ENCODE peak calls at places on chromosomes 11 and 22, in five cellular contexts. One of them, this sample, is unnamed.

GRCh38 chr11:118526688-118527087 is 586 bp upstream of the TTC36 start:
- DNase-seq in PC-9: no peak
- DNase-seq in K562: no peak
- DNase-seq in astrocyte of the spinal cord: no peak
- DNase-seq in AG09319: no peak
- DNase-seq in this sample: no peak

GRCh38 chr22:35754761-35755160 is 37.1 kb downstream of the APOL5 start:
- DNase-seq in PC-9: no peak
- DNase-seq in K562: no peak
- DNase-seq in astrocyte of the spinal cord: no peak
- DNase-seq in AG09319: no peak
- DNase-seq in this sample: no peak

GRCh38 chr11:71120346-71120963 is 131.9 kb downstream of the SHANK2 start:
- DNase-seq in PC-9: peak; percentile 57
- DNase-seq in K562: no peak
- DNase-seq in astrocyte of the spinal cord: no peak
- DNase-seq in AG09319: no peak
- DNase-seq in this sample: no peak

GRCh38 chr11:64649304-64649703 is 58.3 kb downstream of the SLC22A12 start:
- DNase-seq in PC-9: no peak
- DNase-seq in K562: peak; percentile 31
- DNase-seq in astrocyte of the spinal cord: no peak
- DNase-seq in AG09319: no peak
- DNase-seq in this sample: no peak

GRCh38 chr11:65651339-65651588 is 11.5 kb downstream of the RELA start:
- DNase-seq in PC-9: no peak
- DNase-seq in K562: no peak
- DNase-seq in astrocyte of the spinal cord: no peak
- DNase-seq in AG09319: no peak
- DNase-seq in this sample: no peak

GRCh38 chr11:76704171-76704948 is 33.8 kb upstream of the LRRC32 start:
- DNase-seq in PC-9: no peak
- DNase-seq in K562: no peak
- DNase-seq in astrocyte of the spinal cord: no peak
- DNase-seq in AG09319: no peak
- DNase-seq in this sample: no peak

GRCh38 chr11:68032003-68032402 is 1.5 kb downstream of the NDUFS8 start:
- DNase-seq in PC-9: no peak
- DNase-seq in K562: no peak
- DNase-seq in astrocyte of the spinal cord: no peak
- DNase-seq in AG09319: no peak
- DNase-seq in this sample: no peak

GRCh38 chr22:49976439-49977175 is 16.0 kb downstream of the PIM3 start:
- DNase-seq in PC-9: no peak
- DNase-seq in K562: peak; percentile 14
- DNase-seq in astrocyte of the spinal cord: no peak
- DNase-seq in AG09319: no peak
- DNase-seq in this sample: peak; percentile 21

DNA sequence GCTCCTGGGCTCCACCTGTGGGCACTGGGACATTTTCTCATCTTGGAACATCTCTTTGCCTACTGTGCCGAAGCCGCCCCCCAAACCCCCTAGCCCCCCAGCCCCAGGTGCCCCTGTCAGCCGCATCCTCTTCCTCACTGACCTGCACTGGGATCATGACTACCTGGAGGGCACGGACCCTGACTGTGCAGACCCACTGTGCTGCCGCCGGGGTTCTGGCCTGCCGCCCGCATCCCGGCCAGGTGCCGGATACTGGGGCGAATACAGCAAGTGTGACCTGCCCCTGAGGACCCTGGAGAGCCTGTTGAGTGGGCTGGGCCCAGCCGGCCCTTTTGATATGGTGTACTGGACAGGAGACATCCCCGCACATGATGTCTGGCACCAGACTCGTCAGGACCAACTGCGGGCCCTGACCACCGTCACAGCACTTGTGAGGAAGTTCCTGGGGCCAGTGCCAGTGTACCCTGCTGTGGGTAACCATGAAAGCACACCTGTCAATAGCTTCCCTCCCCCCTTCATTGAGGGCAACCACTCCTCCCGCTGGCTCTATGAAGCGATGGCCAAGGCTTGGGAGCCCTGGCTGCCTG is 1.4 kb downstream of the SMPD1 start:
- DNase-seq in PC-9: no peak
- DNase-seq in K562: no peak
- DNase-seq in astrocyte of the spinal cord: no peak
- DNase-seq in AG09319: no peak
- DNase-seq in this sample: no peak
- TF ChIP-seq CTCF in PC-9: no peak
- TF ChIP-seq CTCF in K562: no peak
- TF ChIP-seq CTCF in astrocyte of the spinal cord: no peak
- TF ChIP-seq CTCF in AG09319: no peak
- TF ChIP-seq CTCF in this sample: no peak

GRCh38 chr11:83706581-83706980 is 420.4 kb upstream of the CCDC90B start:
- DNase-seq in PC-9: peak; percentile 47
- DNase-seq in K562: no peak
- DNase-seq in astrocyte of the spinal cord: no peak
- DNase-seq in AG09319: no peak
- DNase-seq in this sample: no peak

GRCh38 chr11:83715927-83716525 is 429.9 kb upstream of the CCDC90B start:
- DNase-seq in PC-9: peak; percentile 12
- DNase-seq in K562: no peak
- DNase-seq in astrocyte of the spinal cord: no peak
- DNase-seq in AG09319: no peak
- DNase-seq in this sample: no peak

GRCh38 chr11:83709434-83709833 is 423.3 kb upstream of the CCDC90B start:
- DNase-seq in PC-9: no peak
- DNase-seq in K562: no peak
- DNase-seq in astrocyte of the spinal cord: no peak
- DNase-seq in AG09319: no peak
- DNase-seq in this sample: no peak

GRCh38 chr11:83713701-83714100 is 427.5 kb upstream of the CCDC90B start:
- DNase-seq in PC-9: no peak
- DNase-seq in K562: no peak
- DNase-seq in astrocyte of the spinal cord: peak; percentile 15
- DNase-seq in AG09319: no peak
- DNase-seq in this sample: peak; percentile 31

GRCh38 chr11:83711035-83711630 is 425.0 kb upstream of the CCDC90B start:
- DNase-seq in PC-9: peak; percentile 35
- DNase-seq in K562: no peak
- DNase-seq in astrocyte of the spinal cord: no peak
- DNase-seq in AG09319: no peak
- DNase-seq in this sample: no peak
- TF ChIP-seq CTCF in PC-9: no peak
- TF ChIP-seq CTCF in K562: no peak
- TF ChIP-seq CTCF in astrocyte of the spinal cord: no peak
- TF ChIP-seq CTCF in AG09319: no peak
- TF ChIP-seq CTCF in this sample: no peak

DNA sequence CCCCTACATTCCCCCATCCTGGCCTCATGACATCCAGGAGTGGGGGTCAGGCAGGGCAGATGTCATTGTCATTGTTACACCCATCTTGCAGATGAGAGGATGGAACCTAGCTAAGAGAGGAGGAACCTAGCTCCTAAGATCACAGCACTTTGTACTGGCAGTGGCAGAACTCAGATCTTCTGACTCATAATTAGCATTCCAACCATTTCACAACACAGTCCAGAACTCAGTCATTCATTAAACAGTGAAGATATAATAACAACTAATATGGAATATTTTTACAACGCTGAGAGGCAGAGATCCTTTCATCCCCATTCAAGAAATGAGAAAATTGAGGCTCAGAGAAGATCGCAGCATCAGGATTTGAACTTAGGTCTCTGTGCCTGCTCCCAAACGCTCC is 127.8 kb downstream of the CHST1 start:
- DNase-seq in PC-9: no peak
- DNase-seq in K562: no peak
- DNase-seq in astrocyte of the spinal cord: no peak
- DNase-seq in AG09319: no peak
- DNase-seq in this sample: no peak
- TF ChIP-seq CTCF in PC-9: no peak
- TF ChIP-seq CTCF in K562: no peak
- TF ChIP-seq CTCF in astrocyte of the spinal cord: no peak
- TF ChIP-seq CTCF in AG09319: no peak
- TF ChIP-seq CTCF in this sample: no peak

DNA sequence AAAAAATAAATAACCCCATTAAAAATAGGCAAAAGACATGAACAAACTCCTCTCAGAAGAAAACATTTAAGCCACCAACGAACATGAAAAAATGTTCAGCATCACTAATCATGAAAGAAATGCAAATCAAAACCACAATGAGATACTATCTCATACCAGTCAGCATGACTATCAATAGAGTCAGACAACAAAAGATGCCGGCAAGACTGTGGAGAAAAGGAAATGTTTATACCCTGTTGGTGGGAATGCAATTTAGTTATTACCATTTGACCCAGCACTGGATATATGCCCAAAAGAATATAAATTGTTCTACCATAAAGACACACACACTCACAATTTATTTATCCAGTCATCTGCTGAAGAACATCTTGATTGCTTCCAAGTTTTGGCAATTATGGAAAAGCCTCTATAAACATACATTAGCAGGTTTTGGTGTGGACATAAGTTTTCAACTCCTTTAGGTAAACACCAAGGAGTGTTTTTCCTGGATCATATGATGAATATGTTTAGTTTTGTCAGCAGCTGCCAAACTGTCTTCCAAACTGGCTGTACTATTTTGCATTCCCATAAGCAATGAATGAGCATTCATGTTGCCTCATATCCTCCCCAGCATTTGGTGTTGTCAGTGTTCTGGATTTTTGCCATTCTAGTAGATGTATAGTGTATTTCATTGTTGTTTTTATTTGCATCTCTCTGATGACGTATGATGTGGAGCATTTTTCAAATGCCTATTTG is 28.0 kb downstream of the OR8D1 start:
- DNase-seq in PC-9: no peak
- DNase-seq in K562: no peak
- DNase-seq in astrocyte of the spinal cord: peak; percentile 82
- DNase-seq in AG09319: peak; percentile 3
- DNase-seq in this sample: no peak
- TF ChIP-seq CTCF in PC-9: no peak
- TF ChIP-seq CTCF in K562: no peak
- TF ChIP-seq CTCF in astrocyte of the spinal cord: no peak
- TF ChIP-seq CTCF in AG09319: no peak
- TF ChIP-seq CTCF in this sample: no peak

GRCh38 chr22:43789452-43789851 is 22.7 kb downstream of the EFCAB6 start:
- DNase-seq in PC-9: peak; percentile 87
- DNase-seq in K562: no peak
- DNase-seq in astrocyte of the spinal cord: peak; percentile 47
- DNase-seq in AG09319: peak; percentile 94
- DNase-seq in this sample: peak; percentile 43

GRCh38 chr22:43782448-43782847 is 29.7 kb downstream of the EFCAB6 start:
- DNase-seq in PC-9: peak; percentile 12
- DNase-seq in K562: no peak
- DNase-seq in astrocyte of the spinal cord: no peak
- DNase-seq in AG09319: no peak
- DNase-seq in this sample: no peak

GRCh38 chr22:43783777-43784176 is 28.3 kb downstream of the EFCAB6 start:
- DNase-seq in PC-9: peak; percentile 21
- DNase-seq in K562: no peak
- DNase-seq in astrocyte of the spinal cord: no peak
- DNase-seq in AG09319: no peak
- DNase-seq in this sample: no peak
- TF ChIP-seq CTCF in PC-9: peak; percentile 42
- TF ChIP-seq CTCF in K562: no peak
- TF ChIP-seq CTCF in astrocyte of the spinal cord: no peak
- TF ChIP-seq CTCF in AG09319: no peak
- TF ChIP-seq CTCF in this sample: no peak

GRCh38 chr22:30802202-30803166 is 107.8 kb downstream of the OSBP2 start:
- DNase-seq in PC-9: peak; percentile 89
- DNase-seq in K562: peak; percentile 89
- DNase-seq in astrocyte of the spinal cord: peak; percentile 94
- DNase-seq in AG09319: peak; percentile 76
- DNase-seq in this sample: peak; percentile 36
- TF ChIP-seq CTCF in PC-9: no peak
- TF ChIP-seq CTCF in K562: no peak
- TF ChIP-seq CTCF in astrocyte of the spinal cord: peak; percentile 18
- TF ChIP-seq CTCF in AG09319: no peak
- TF ChIP-seq CTCF in this sample: no peak

DNA sequence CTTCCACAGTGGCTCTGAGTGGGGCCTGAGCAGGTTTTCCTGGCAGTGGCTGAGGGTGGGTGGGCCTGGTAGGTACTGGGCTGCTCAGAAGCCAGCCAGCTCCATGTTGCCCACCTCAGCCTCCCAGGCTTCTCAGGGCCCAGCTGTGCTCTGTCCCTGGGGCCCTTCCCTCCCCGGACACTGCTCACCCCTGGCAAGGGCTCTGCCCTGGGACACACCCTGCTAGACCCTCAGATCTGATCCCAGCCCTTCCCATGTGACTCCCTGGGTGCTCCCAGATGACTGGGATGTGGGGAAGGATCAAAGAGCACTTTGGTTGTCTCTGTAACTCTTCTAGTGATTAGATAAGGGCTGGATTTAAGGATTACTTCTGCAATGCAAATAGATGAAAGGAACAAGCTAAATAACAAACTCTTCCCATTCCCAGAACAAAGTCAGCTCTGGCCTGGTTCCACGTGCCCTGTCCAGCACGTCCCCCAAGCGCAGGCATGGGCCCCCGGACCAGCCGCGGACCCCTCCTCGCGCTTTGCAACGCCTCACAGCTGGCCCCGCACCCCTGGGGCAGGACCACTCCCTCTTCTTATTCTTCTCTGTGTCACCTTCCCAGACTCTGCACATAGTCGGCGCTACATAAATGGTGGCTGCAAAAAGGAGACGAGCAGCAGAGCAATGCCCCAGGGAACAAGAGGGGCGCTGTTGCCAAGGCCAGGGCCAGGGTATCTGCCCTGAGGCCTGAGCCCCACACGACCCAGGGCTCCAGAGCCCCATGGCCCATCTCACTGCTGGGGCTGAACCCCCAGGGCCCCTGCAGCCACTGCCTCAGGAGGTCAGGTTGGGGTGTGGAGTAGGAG is 5.7 kb upstream of the KRTAP5-6 start:
- DNase-seq in PC-9: no peak
- DNase-seq in K562: no peak
- DNase-seq in astrocyte of the spinal cord: no peak
- DNase-seq in AG09319: no peak
- DNase-seq in this sample: no peak
- TF ChIP-seq CTCF in PC-9: no peak
- TF ChIP-seq CTCF in K562: no peak
- TF ChIP-seq CTCF in astrocyte of the spinal cord: no peak
- TF ChIP-seq CTCF in AG09319: no peak
- TF ChIP-seq CTCF in this sample: no peak